ENCODE peak calls at places on chromosomes 7 and 10, in ten cellular contexts. H is foreskin fibroblast, B is fibroblast of lung, E is cardiac fibroblast, M is gastrocnemius medialis, W is tibial nerve, S is epithelial cell of esophagus, I is kidney, D is transverse colon, R is HCT116. X is an unnamed sample.

GRCh38 chr10:100836891-100837290 is 75.9 kb upstream of the SLF2 start:
- DNase-seq in H (no peak), B (no peak), E (no peak), M (no peak), W (no peak), S (no peak), I (no peak), D (no peak), R (no peak), X (no peak)

GRCh38 chr7:1964913-1965578 is 267.7 kb downstream of the MAD1L1 start:
- DNase-seq in H (no peak), B (no peak), E (no peak), M (no peak), W (no peak), S (no peak), I (peak), D (no peak), R (no peak), X (no peak)

GRCh38 chr10:133239990-133240389 is 2.3 kb downstream of the VENTX start:
- DNase-seq in H (no peak), B (no peak), E (no peak), M (no peak), W (no peak), S (no peak), I (no peak), D (no peak), R (no peak), X (no peak)

GRCh38 chr7:130087364-130087763 is 17.0 kb downstream of the KLHDC10 start:
- DNase-seq in H (no peak), B (peak), E (peak), M (no peak), W (no peak), S (no peak), I (no peak), D (no peak), R (no peak), X (no peak)

GRCh38 chr7:37149019-37149814 is 299.4 kb downstream of the ELMO1 start:
- DNase-seq in H (no peak), B (no peak), E (peak), M (no peak), W (no peak), S (no peak), I (no peak), D (no peak), R (no peak), X (no peak)

GRCh38 chr10:52755297-52756062 is 17.1 kb downstream of the MBL2 start:
- DNase-seq in H (peak), B (peak), E (peak), M (no peak), W (peak), S (peak), I (no peak), D (peak), R (no peak), X (no peak)

GRCh38 chr10:30534465-30535144 is 94.9 kb downstream of the LYZL2 start:
- DNase-seq in H (peak), B (peak), E (peak), M (peak), W (peak), S (peak), I (no peak), D (peak), R (peak), X (peak)

GRCh38 chr7:14579971-14580370 is 322.6 kb downstream of the DGKB start:
- DNase-seq in H (no peak), B (no peak), E (no peak), M (no peak), W (no peak), S (no peak), I (no peak), D (peak), R (no peak), X (no peak)

GRCh38 chr10:14648936-14649335 is 125.8 kb downstream of the FAM107B start:
- DNase-seq in H (no peak), B (no peak), E (no peak), M (no peak), W (no peak), S (peak), I (no peak), D (no peak), R (no peak), X (no peak)

GRCh38 chr10:93652857-93653256 is 40.5 kb downstream of the PDE6C start:
- DNase-seq in H (peak), B (peak), E (peak), M (no peak), W (no peak), S (peak), I (no peak), D (no peak), R (no peak), X (no peak)

GRCh38 chr7:100065452-100066186 is 15.9 kb downstream of the ZNF3 start:
- DNase-seq in H (peak), B (peak), E (peak), M (no peak), W (peak), S (no peak), I (no peak), D (no peak), R (no peak), X (no peak)

GRCh38 chr7:1700536-1701333 is 30.7 kb downstream of the ELFN1 start:
- DNase-seq in H (no peak), B (no peak), E (no peak), M (no peak), W (no peak), S (no peak), I (no peak), D (no peak), R (no peak), X (no peak)

GRCh38 chr7:117219485-117219884 is 103.4 kb downstream of the WNT2 start:
- DNase-seq in H (peak), B (peak), E (peak), M (no peak), W (no peak), S (peak), I (no peak), D (no peak), R (no peak), X (no peak)

GRCh38 chr7:86904949-86905834 is 154.3 kb downstream of the ELAPOR2 start:
- DNase-seq in H (peak), B (peak), E (peak), M (no peak), W (peak), S (peak), I (no peak), D (no peak), R (no peak), X (no peak)

GRCh38 chr7:6284055-6284400 is 11.6 kb upstream of the CYTH3 start:
- DNase-seq in H (peak), B (peak), E (peak), M (no peak), W (no peak), S (peak), I (no peak), D (no peak), R (no peak), X (no peak)

GRCh38 chr7:20697351-20697750 is 81.9 kb downstream of the ABCB5 start:
- DNase-seq in H (no peak), B (peak), E (no peak), M (no peak), W (no peak), S (no peak), I (no peak), D (no peak), R (no peak), X (no peak)

GRCh38 chr7:4144171-4144701 is 537.9 kb upstream of the FOXK1 start:
- DNase-seq in H (no peak), B (no peak), E (no peak), M (no peak), W (no peak), S (no peak), I (peak), D (no peak), R (no peak), X (no peak)

GRCh38 chr10:119401671-119402395 is 140.7 kb downstream of the RGS10 start:
- DNase-seq in H (peak), B (peak), E (peak), M (peak), W (peak), S (peak), I (no peak), D (peak), R (peak), X (no peak)

GRCh38 chr7:50339990-50340500 is 35.5 kb downstream of the IKZF1 start:
- DNase-seq in H (no peak), B (no peak), E (no peak), M (no peak), W (no peak), S (no peak), I (no peak), D (peak), R (no peak), X (no peak)

GRCh38 chr7:100613447-100614185 is 1.3 kb downstream of the MOSPD3 start:
- DNase-seq in H (no peak), B (no peak), E (no peak), M (no peak), W (no peak), S (no peak), I (peak), D (no peak), R (no peak), X (no peak)

GRCh38 chr10:14048930-14049613 is 281.7 kb downstream of the FRMD4A start:
- DNase-seq in H (no peak), B (no peak), E (no peak), M (no peak), W (no peak), S (no peak), I (no peak), D (no peak), R (no peak), X (no peak)

GRCh38 chr7:106770191-106770590 is 94.9 kb upstream of the PIK3CG start:
- DNase-seq in H (peak), B (peak), E (peak), M (no peak), W (no peak), S (peak), I (no peak), D (no peak), R (peak), X (no peak)

GRCh38 chr10:106941297-106942034 is 223.0 kb downstream of the SORCS1 start:
- DNase-seq in H (no peak), B (no peak), E (no peak), M (no peak), W (no peak), S (no peak), I (no peak), D (no peak), R (no peak), X (no peak)

GRCh38 chr10:127989481-127989964 is 82.6 kb downstream of the PTPRE start:
- DNase-seq in H (no peak), B (peak), E (no peak), M (no peak), W (no peak), S (no peak), I (no peak), D (no peak), R (no peak), X (peak)

GRCh38 chr7:123865517-123866117 is 20.6 kb downstream of the HYAL4 start:
- DNase-seq in H (peak), B (peak), E (peak), M (peak), W (peak), S (peak), I (no peak), D (peak), R (peak), X (peak)
- TF ChIP-seq CTCF in H (peak), B (peak), E (peak), M (peak), W (peak), S (peak), I (peak), D (peak), R (peak), X (peak)

DNA sequence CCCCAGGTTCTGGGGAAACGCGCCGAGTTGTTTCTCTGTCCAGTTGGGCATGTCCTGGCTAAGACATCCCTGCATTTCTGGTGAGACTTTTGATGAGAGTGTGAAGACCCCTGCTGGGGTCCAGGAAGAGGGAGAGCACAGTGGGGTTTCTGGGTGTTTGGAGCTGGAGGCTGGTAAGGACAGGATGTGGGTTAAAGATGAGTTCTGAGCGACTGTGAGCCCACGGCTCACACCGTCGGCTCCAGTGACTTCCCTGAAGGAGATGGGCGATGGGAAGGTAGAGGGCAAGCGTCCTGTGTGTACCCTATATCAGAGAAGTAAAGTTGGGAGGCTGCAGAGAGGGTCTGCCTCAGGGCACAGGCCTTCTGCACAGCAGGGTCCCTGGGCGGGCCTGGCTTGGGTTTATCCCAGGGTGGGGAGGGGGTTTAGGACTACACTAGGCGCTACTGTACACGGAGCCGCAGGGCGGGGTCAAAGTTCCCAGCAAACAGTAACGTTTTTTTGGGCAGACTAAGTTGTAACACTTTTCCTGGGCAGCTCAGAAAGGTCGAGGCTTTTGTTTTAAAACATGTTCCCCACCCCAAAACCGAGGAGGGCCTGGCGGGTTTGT is 3.6 kb downstream of the EMX2 start:
- DNase-seq in H (no peak), B (no peak), E (no peak), M (no peak), W (no peak), S (no peak), I (peak), D (no peak), R (no peak), X (no peak)
- H3K4me3 ChIP-seq in H (peak), B (no peak), E (no peak), M (peak), W (peak), S (no peak), I (peak), D (no peak), R (no peak), X (no peak)

GRCh38 chr10:103276251-103276936 is 544 bp upstream of the INA start:
- DNase-seq in H (no peak), B (no peak), E (no peak), M (no peak), W (no peak), S (no peak), I (no peak), D (no peak), R (no peak), X (no peak)

GRCh38 chr10:103277713-103278299 is 868 bp downstream of the INA start:
- DNase-seq in H (no peak), B (no peak), E (no peak), M (no peak), W (no peak), S (no peak), I (no peak), D (no peak), R (no peak), X (no peak)

GRCh38 chr10:103278862-103279298 is 1.9 kb downstream of the INA start:
- DNase-seq in H (peak), B (peak), E (peak), M (no peak), W (peak), S (peak), I (no peak), D (peak), R (no peak), X (peak)

GRCh38 chr10:103278424-103278823 is 1.5 kb downstream of the INA start:
- DNase-seq in H (no peak), B (no peak), E (no peak), M (no peak), W (no peak), S (no peak), I (no peak), D (no peak), R (no peak), X (no peak)

GRCh38 chr10:103276941-103277712 is at the start of gene INA:
- DNase-seq in H (peak), B (peak), E (peak), M (no peak), W (no peak), S (peak), I (no peak), D (no peak), R (no peak), X (no peak)
- TF ChIP-seq CTCF in H (no peak), B (no peak), E (no peak), M (no peak), W (no peak), S (no peak), I (no peak), D (no peak), R (no peak), X (no peak)

DNA sequence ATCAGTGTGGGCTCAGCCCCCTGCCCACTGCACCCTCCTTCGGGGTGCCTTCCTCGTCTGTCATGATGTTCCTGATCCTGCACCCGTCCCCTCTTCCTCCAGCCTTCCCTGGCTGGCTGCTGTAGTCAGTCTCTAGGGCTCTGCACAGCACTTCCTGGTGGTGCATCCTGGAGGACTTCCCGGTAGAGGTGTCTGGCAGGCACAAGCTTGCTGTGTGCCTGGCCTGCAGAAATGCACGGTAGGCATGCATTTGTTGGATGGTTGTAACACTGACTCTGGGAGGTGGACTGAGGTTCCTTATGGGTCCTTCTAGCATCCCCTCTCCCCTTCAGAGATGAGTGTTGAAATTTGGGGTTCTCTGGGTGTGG is 92.8 kb downstream of the BMS1 start:
- DNase-seq in H (no peak), B (no peak), E (no peak), M (no peak), W (no peak), S (no peak), I (no peak), D (no peak), R (no peak), X (no peak)
- H3K4me3 ChIP-seq in H (no peak), B (no peak), E (no peak), M (no peak), W (no peak), S (no peak), I (no peak), D (no peak), R (no peak), X (no peak)

DNA sequence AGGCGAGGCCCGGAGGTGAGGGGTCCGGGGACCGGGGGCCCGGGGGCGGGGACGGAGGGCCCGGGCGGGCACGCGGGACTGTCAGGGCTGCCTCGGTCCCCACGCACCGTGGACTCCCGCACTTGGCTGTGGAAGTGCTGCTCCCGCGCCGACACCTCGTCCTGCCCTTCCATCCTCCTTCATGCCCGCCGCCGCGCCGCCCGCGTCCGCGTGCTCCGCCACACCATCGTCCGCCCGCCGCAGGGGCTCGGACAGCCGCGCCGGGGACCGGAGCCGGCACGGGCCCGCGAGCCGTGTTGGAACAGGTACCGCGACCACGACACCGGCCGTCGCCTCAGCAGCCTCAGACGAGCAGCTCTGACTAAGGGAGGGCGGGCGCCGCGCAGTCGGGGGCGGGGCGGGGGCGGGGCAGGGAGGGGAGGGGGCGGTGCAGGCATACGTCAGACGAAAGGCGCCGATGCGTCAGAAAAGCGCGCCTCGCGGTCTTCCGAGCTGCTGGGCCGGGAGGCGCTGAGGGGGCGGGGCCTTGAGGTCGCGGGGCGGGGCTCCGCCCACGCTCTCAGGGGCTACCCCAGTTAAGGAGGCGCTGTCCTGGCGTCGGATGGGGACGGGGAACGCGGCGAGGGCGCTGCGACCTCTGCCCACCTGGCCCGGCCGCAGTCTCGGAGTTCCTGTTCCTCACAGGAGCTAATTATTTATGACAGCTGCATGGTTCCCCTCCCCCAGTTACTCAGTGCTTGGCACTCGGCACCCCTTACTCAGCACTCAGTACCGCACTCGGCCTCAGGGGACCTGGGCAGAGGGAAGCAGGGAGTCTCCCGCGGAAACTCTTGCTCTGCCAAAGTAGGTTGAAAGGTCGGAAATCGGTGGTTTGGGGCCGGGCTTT is at the start of gene LMBR1:
- DNase-seq in H (peak), B (peak), E (peak), M (peak), W (peak), S (peak), I (peak), D (peak), R (peak), X (peak)
- TF ChIP-seq CTCF in H (peak), B (peak), E (peak), M (peak), W (peak), S (peak), I (peak), D (peak), R (peak), X (peak)